ENCODE peak calls at places on chromosomes 12 and 14, in eight cellular contexts. Q, J, M, K, U, A, D and L are unnamed samples. For H3K4me1, the result is how much of the 10 kb centered on the place peaks cover.

GRCh38 chr14:60724080-60724618 is at the start of gene SIX4:
- DNase-seq in Q (peak), J (peak), M (no peak), K (peak), U (peak), A (peak), D (no peak), L (no peak)

GRCh38 chr14:50948205-50948604 is 3.9 kb upstream of the PYGL start:
- DNase-seq in Q (no peak), J (no peak), M (no peak), K (no peak), U (no peak), A (no peak), D (no peak), L (no peak)

GRCh38 chr14:75981426-75981825 is 369 bp downstream of the TGFB3 start:
- DNase-seq in Q (no peak), J (no peak), M (no peak), K (no peak), U (no peak), A (no peak), D (peak), L (peak)

GRCh38 chr14:22545842-22546721 is 42.9 kb downstream of the DAD1 start:
- DNase-seq in Q (no peak), J (no peak), M (no peak), K (no peak), U (peak), A (no peak), D (no peak), L (no peak)

GRCh38 chr14:63717704-63718103 is 10.2 kb downstream of the SGPP1 start:
- DNase-seq in Q (no peak), J (no peak), M (no peak), K (no peak), U (no peak), A (no peak), D (no peak), L (no peak)

GRCh38 chr14:66000771-66001170 is 485.4 kb upstream of the CCDC196 start:
- DNase-seq in Q (no peak), J (no peak), M (no peak), K (no peak), U (no peak), A (no peak), D (no peak), L (no peak)

GRCh38 chr12:112121780-112122565 is 3.4 kb upstream of the TRAFD1 start:
- DNase-seq in Q (peak), J (peak), M (no peak), K (no peak), U (peak), A (peak), D (no peak), L (no peak)

GRCh38 chr12:92987846-92988621 is 58.9 kb upstream of the EEA1 start:
- DNase-seq in Q (no peak), J (no peak), M (no peak), K (no peak), U (no peak), A (no peak), D (peak), L (peak)

GRCh38 chr12:29614926-29615325 is 117.4 kb upstream of the OVCH1 start:
- DNase-seq in Q (no peak), J (no peak), M (no peak), K (no peak), U (no peak), A (no peak), D (no peak), L (no peak)

GRCh38 chr12:46395308-46395707 is 22.7 kb upstream of the SLC38A2 start:
- DNase-seq in Q (no peak), J (no peak), M (no peak), K (no peak), U (no peak), A (no peak), D (no peak), L (no peak)

GRCh38 chr14:73995977-73996378 is 23.1 kb downstream of the ENTPD5 start:
- DNase-seq in Q (no peak), J (no peak), M (no peak), K (no peak), U (no peak), A (no peak), D (no peak), L (peak)

DNA sequence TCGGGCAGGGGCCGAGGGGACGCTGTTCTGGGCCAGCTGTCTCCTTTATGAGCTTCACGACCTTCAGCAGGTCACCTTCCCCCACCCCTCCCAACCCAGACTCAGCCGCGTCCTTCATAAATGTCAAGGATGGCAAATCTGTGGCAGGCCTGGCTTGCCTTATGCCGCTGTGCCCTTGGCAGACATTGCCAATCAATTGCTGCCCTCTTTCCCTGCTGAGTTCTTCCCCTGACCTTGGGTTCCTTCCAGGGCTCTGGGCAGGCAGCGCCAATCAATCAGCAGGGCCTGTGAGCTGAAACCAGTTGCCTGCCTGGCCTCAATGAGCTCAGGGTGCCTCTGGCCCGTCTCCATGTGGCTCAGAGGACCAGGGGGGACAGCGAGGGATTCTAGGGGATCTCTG is 7.7 kb downstream of the FAM222A start:
- DNase-seq in Q (peak), J (no peak), M (no peak), K (no peak), U (no peak), A (no peak), D (no peak), L (no peak)
- H3K4me1 ChIP-seq in Q (under half), J (under half), M (under half), K (under half), U (under half), A (under half), D (under half), L (under half)

GRCh38 chr12:52119398-52120254 is 40.1 kb downstream of the SMIM41 start:
- DNase-seq in Q (peak), J (peak), M (no peak), K (no peak), U (no peak), A (no peak), D (no peak), L (peak)
- H3K4me3 ChIP-seq in Q (no peak), J (no peak), M (no peak), K (no peak), U (no peak), A (no peak), D (peak), L (no peak)

DNA sequence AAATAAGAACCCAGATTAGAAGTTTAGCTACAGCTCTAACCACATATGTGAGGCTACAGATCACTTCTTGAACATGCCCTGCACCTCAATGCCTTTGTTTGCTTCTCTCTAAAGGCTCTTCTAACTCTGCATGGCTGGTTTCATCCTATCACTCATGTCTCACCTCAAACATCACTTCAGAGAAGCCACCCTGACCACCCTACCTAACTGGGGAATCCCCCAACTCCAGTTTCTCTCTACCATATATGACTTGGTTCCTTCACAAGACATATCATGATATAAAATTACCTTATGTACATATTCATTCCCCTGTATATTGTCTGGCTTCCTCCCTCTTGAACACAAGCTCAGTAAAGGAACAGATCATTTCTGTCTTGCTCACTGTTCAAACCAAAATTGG is 250.2 kb upstream of the GRIP1 start:
- DNase-seq in Q (no peak), J (no peak), M (no peak), K (no peak), U (no peak), A (no peak), D (no peak), L (no peak)
- H3K4me1 ChIP-seq in Q (under half), J (under half), M (under half), K (under half), U (under half), A (under half), D (under half), L (under half)

DNA sequence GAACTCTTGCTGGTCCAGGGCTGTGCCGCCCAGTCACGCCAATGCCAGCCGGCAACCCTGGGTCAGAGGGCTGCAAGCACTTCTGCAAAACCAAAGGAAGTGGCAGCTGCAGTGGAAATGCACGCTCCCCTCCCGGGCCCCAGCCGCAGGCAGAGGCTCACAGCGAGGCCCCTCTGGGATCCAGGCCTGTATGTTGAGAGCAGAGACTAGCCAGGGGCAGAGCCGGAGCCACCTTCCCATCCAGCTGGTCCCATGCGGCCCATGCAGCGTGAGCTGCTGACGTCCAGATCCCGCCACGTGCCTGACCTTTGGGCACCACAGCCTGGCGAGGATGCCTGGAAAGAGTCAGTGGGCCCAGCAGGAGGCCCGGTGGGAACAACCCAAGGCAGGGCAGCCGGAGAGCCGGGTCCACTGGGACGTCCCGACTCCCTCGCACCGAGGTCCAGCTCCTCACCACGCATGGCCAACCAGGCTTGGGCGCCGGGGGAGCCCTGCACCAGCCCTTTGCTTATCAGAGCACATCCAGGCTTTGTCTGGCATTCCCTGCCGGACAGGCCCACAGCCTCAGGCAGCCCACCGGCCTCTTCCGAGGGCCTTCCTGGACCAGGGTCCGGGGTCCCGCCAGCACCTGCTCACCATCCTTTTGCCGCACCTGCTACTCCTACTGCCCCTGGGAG is 4.3 kb downstream of the GPR132 start:
- DNase-seq in Q (no peak), J (no peak), M (no peak), K (no peak), U (no peak), A (no peak), D (no peak), L (peak)
- H3K4me3 ChIP-seq in Q (no peak), J (no peak), M (peak), K (no peak), U (no peak), A (no peak), D (peak), L (peak)

GRCh38 chr12:41362511-41362910 is 174.4 kb downstream of the PDZRN4 start:
- DNase-seq in Q (no peak), J (no peak), M (no peak), K (no peak), U (no peak), A (no peak), D (no peak), L (no peak)

GRCh38 chr12:41368006-41368405 is 179.9 kb downstream of the PDZRN4 start:
- DNase-seq in Q (no peak), J (no peak), M (no peak), K (peak), U (no peak), A (no peak), D (no peak), L (no peak)

GRCh38 chr12:41361791-41362190 is 173.7 kb downstream of the PDZRN4 start:
- DNase-seq in Q (no peak), J (no peak), M (no peak), K (no peak), U (no peak), A (no peak), D (no peak), L (no peak)

GRCh38 chr12:41364211-41364610 is 176.1 kb downstream of the PDZRN4 start:
- DNase-seq in Q (no peak), J (no peak), M (no peak), K (no peak), U (no peak), A (no peak), D (no peak), L (no peak)

DNA sequence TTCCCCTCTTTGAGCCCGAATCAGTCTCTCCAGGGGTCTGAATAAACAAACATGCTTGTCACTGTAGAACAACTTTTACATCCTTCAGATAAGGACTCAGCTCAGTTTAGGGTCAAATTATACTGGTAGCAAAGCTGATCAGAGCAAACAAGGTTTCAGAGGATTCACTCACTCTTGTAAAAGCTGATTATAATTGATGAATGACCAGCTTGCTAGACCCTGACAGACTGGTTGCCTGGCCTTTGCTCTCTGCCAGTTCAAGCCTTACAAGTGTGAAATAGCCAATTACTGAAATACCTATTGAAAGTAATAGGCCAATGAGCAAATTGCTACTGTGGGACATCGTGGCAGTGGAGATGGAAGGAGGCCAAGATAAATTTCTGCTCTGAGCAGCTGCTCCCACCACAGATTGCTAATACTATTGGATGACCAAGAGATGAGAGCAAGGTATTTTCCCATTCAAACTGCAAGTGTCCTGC is 177.6 kb downstream of the PDZRN4 start:
- DNase-seq in Q (no peak), J (no peak), M (no peak), K (no peak), U (no peak), A (no peak), D (no peak), L (no peak)
- H3K4me1 ChIP-seq in Q (under half), J (under half), M (under half), K (under half), U (under half), A (under half), D (under half), L (under half)

DNA sequence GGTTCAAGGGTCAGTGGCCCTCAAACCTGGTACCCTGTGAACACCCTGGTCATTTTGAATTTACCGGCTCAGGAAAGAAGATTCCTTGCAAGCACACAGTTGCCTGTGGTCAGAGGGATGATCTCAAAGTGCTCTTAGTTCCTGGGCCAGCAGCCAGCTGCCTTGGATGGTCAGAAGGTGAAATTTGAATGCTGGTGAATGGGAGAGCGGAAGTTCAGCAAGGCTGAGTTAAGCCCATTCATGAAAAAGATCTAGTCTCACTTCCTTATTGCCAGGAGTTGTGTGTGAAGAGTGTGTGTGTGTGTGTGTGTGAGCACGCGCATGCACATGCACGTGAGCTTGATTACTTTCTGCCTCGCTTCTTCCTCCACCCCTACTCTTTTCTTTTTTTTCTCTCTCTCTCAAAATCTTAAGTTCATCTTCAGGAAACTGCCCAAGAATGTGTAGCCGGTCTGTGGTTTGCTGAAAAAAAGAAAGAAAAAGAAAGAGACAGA is 155.5 kb upstream of the CCND2 start:
- DNase-seq in Q (no peak), J (no peak), M (no peak), K (no peak), U (no peak), A (peak), D (peak), L (peak)
- H3K4me3 ChIP-seq in Q (no peak), J (no peak), M (no peak), K (no peak), U (no peak), A (no peak), D (peak), L (no peak)

GRCh38 chr12:122096591-122097149 is 18.1 kb downstream of the MLXIP start:
- DNase-seq in Q (no peak), J (no peak), M (no peak), K (no peak), U (no peak), A (no peak), D (no peak), L (no peak)
- H3K4me1 ChIP-seq in Q (half or more), J (half or more), M (under half), K (under half), U (under half), A (under half), D (under half), L (under half)